ENCODE peak calls at places on chromosomes 11 and 22, in seven cellular contexts. D, X, J, E, B, S and P are unnamed samples.

GRCh38 chr11:33773399-33774355 is 643 bp downstream of the FBXO3 start:
- DNase-seq in J (no peak), X (no peak), S (no peak), B (no peak), D (peak; percentile 58), E (no peak), P (peak; percentile 83)

GRCh38 chr11:114036156-114036811 is 23.2 kb upstream of the ZBTB16 start:
- DNase-seq in D (peak; percentile 32), X (peak; percentile 88), B (peak; percentile 92), E (peak; percentile 79), J (peak; percentile 87), S (peak; percentile 41), P (peak; percentile 45)

GRCh38 chr11:83680351-83680750 is 394.2 kb upstream of the CCDC90B start:
- DNase-seq in E (no peak), J (no peak), D (no peak), B (no peak), S (no peak), X (no peak), P (no peak)

GRCh38 chr11:126963115-126963514 is 37.5 kb downstream of the KIRREL3 start:
- DNase-seq in B (no peak), X (no peak), D (no peak), J (no peak), S (no peak), E (no peak), P (no peak)

GRCh38 chr11:45209000-45209399 is 62.6 kb downstream of the PRDM11 start:
- DNase-seq in D (no peak), X (no peak), E (no peak), S (no peak), J (no peak), B (no peak), P (no peak)

GRCh38 chr22:42962295-42963230 is 52.4 kb downstream of the PACSIN2 start:
- DNase-seq in E (no peak), J (no peak), S (no peak), D (no peak), B (no peak), X (no peak), P (no peak)

GRCh38 chr22:49021097-49021925 is 806.4 kb downstream of the BRD1 start:
- DNase-seq in D (no peak), E (no peak), X (no peak), J (no peak), B (no peak), S (no peak), P (no peak)

GRCh38 chr11:102367364-102367763 is 20.4 kb downstream of the BIRC2 start:
- DNase-seq in B (no peak), S (no peak), E (peak; percentile 59), J (no peak), X (no peak), D (no peak), P (peak; percentile 58)

GRCh38 chr11:100356035-100356434 is 331.1 kb upstream of the ARHGAP42 start:
- DNase-seq in E (no peak), J (no peak), B (no peak), D (no peak), X (no peak), S (no peak), P (no peak)

GRCh38 chr11:33387586-33387985 is 130.4 kb downstream of the HIPK3 start:
- DNase-seq in D (no peak), S (no peak), J (no peak), E (no peak), B (no peak), X (no peak), P (no peak)

GRCh38 chr11:65719887-65720236 is 736 bp downstream of the RNASEH2C start:
- DNase-seq in E (peak; percentile 55), J (no peak), D (no peak), S (no peak), X (no peak), B (peak; percentile 57), P (no peak)

GRCh38 chr11:65717906-65718305 is 2.7 kb downstream of the RNASEH2C start:
- DNase-seq in E (no peak), D (no peak), J (no peak), X (no peak), B (no peak), S (no peak), P (no peak)

GRCh38 chr11:65720237-65720934 is at the start of gene RNASEH2C:
- DNase-seq in D (peak; percentile 59), B (peak; percentile 82), X (peak; percentile 78), E (peak; percentile 93), S (peak; percentile 77), J (peak; percentile 78), P (peak; percentile 89)

GRCh38 chr11:65718531-65718930 is 2.1 kb downstream of the RNASEH2C start:
- DNase-seq in D (no peak), S (no peak), J (no peak), X (no peak), B (no peak), E (no peak), P (no peak)

DNA sequence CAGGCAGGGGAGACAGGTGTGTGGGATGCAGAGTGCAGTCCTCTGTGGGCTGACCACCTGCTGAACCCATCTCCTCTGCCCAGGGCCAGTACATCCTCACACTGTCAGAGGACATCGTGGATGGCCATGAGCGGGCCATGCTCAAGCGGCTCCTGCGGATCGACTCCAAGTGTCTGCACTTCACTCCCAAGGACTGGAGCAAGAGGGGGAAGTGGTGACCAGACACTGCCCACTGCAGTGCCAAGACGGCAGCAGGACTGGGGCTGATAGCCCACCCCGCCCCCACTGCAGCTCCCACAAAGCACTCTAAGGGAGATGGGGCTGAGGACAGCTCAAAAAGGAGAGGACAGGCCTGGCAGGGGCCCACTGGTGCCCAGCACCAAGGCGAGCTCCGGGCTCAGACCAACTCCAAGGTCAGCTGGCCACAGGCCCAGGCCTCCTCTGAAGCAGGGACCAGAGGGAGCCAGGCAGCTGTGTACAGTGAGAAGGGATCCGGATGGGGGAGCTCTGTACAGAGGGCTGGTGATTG is 1.6 kb downstream of the RNASEH2C start:
- DNase-seq in X (no peak), D (no peak), J (no peak), S (no peak), E (no peak), B (peak; percentile 86), P (no peak)
- H3K4me3 ChIP-seq in X (peak overlapping the region; percentile 40), D (no peak overlapping the region), J (peak overlapping the region; percentile 63), S (peak overlapping the region; percentile 93), E (peak overlapping the region; percentile 74), B (peak overlapping the region; percentile 48), P (no peak overlapping the region)

DNA sequence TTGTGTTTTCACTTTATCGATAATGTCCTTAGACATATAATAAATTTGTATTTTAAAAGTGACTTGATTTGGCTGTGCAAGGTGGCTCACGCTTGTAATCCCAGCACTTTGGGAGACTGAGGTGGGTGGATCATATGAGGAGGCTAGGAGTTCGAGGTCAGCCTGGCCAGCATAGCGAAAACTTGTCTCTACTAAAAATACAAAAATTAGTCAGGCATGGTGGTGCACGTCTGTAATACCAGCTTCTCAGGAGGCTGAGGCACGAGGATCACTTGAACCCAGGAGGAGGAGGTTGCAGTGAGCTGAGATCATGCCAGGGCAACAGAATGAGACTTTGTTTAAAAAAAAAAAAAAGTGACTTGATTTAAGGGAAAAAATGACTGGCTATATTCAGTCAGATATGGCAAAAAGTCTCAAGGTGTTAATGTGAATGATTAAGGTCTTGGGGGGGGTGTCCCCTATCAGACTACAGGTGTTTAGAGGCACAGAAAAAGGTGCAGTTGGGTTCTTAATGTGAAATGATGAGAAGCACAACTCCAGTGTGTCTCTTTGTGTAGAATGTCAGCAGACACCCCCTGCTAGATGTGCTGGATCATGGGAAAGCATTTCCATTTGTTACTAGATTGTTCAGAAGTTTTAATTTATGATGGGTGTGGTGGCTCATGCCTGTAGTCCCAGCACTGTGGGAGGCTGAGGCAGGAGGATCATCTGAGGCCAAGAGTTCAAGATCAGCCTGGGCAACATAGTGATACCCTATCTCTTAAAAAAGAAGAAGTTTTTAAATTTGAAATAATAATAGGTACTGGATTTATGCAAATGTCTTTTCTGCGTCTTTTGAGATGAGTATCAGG is 17.0 kb downstream of the NEAT1 start:
- DNase-seq in E (peak; percentile 11), B (no peak), S (no peak), J (peak; percentile 57), D (no peak), X (no peak), P (no peak)
- H3K27me3 ChIP-seq in E (no peaks in the 10 kb centered on the region), B (no peaks in the 10 kb centered on the region), S (no peaks in the 10 kb centered on the region), J (no peaks in the 10 kb centered on the region), D (no peaks in the 10 kb centered on the region), X (no peaks in the 10 kb centered on the region), P (no peaks in the 10 kb centered on the region)

GRCh38 chr11:1748467-1749019 is 1.9 kb downstream of the IFITM10 start:
- DNase-seq in S (no peak), X (no peak), J (no peak), D (no peak), B (no peak), E (no peak), P (no peak)
- H3K4me3 ChIP-seq in S (no peak overlapping the region), X (peak overlapping the region; percentile 67), J (peak overlapping the region; percentile 43), D (no peak overlapping the region), B (no peak overlapping the region), E (no peak overlapping the region), P (no peak overlapping the region)

DNA sequence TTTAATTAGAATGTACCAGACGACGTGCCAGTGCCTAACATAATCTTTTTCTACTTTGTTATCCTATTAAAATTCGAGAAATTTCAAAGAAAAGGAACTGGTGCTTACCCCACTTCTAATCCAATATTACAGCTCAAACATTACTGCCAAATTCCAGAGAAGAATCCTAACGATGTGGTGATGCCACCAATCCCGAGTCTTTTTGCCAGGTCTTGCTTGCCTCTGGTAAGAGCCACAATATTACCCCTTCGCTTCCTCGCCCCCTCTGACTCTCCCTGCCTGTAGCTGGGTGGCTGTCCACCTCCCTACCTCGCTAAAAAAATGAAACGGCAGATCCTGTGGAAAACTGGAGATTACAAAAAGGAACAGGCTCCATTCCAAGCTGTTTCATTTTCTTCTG is 49.4 kb upstream of the TBCEL start:
- DNase-seq in B (no peak), S (no peak), X (no peak), D (no peak), E (no peak), J (no peak), P (no peak)
- H3K27me3 ChIP-seq in B (no peaks in the 10 kb centered on the region), S (peaks cover 67% of the 10 kb centered on the region), X (no peaks in the 10 kb centered on the region), D (peaks cover 4% of the 10 kb centered on the region), E (peaks cover 87% of the 10 kb centered on the region), J (no peaks in the 10 kb centered on the region), P (peaks cover 6% of the 10 kb centered on the region)

DNA sequence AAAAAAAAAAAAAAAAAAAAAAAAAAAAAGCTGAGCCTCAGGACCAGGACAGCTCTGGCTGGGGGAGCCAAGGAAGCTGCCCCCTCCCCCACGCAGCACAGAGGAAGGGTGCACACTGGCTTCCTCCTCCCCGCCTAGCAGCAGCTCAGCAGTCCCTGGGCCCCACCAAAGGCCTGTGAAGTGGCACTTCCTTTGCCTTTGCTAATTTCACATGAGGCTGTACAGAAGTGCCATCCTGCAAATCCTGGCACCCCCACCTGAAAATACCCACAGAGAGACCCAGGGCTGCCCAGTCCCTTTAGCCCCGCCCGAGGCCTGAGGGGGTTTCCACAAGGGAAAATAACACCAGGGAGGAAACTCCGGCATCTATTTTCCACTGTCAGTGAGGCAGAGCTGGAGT is 3.9 kb downstream of the RHOG start:
- DNase-seq in S (no peak), D (peak; percentile 39), B (no peak), E (no peak), X (no peak), J (no peak), P (peak; percentile 43)
- H3K4me3 ChIP-seq in S (no peak overlapping the region), D (peak overlapping the region; percentile 48), B (no peak overlapping the region), E (no peak overlapping the region), X (no peak overlapping the region), J (peak overlapping the region; percentile 0), P (peak overlapping the region; percentile 98)